ENCODE peak calls at places on chromosomes 13 and 19, in five cellular contexts. One of them, this sample, is unnamed.

GRCh38 chr13:32224916-32225315 is 90.2 kb downstream of the ZAR1L start:
- DNase-seq in ascending aorta: no peak
- DNase-seq in AG08395: no peak
- DNase-seq in NCI-H187 treated with DMSO at 0.1 percent for 48 hours: no peak
- DNase-seq in A549: no peak
- DNase-seq in this sample: no peak

GRCh38 chr13:87080100-87080779 is 590.9 kb upstream of the SLITRK5 start:
- DNase-seq in ascending aorta: no peak
- DNase-seq in A549: no peak
- DNase-seq in AG08395: no peak
- DNase-seq in NCI-H187 treated with DMSO at 0.1 percent for 48 hours: no peak
- DNase-seq in this sample: no peak

GRCh38 chr13:107023335-107023734 is 455.4 kb upstream of the ARGLU1 start:
- DNase-seq in NCI-H187 treated with DMSO at 0.1 percent for 48 hours: no peak
- DNase-seq in ascending aorta: no peak
- DNase-seq in AG08395: no peak
- DNase-seq in A549: no peak
- DNase-seq in this sample: no peak

GRCh38 chr19:28633223-28634030 is 579.5 kb downstream of the UQCRFS1 start:
- DNase-seq in A549: no peak
- DNase-seq in ascending aorta: no peak
- DNase-seq in NCI-H187 treated with DMSO at 0.1 percent for 48 hours: no peak
- DNase-seq in AG08395: peak
- DNase-seq in this sample: no peak

GRCh38 chr13:81916471-81916870 is 1575.5 kb upstream of the SPRY2 start:
- DNase-seq in NCI-H187 treated with DMSO at 0.1 percent for 48 hours: no peak
- DNase-seq in ascending aorta: no peak
- DNase-seq in AG08395: no peak
- DNase-seq in A549: no peak
- DNase-seq in this sample: no peak

GRCh38 chr13:28529836-28530235 is 34.9 kb upstream of the FLT1 start:
- DNase-seq in ascending aorta: no peak
- DNase-seq in AG08395: no peak
- DNase-seq in NCI-H187 treated with DMSO at 0.1 percent for 48 hours: no peak
- DNase-seq in A549: no peak
- DNase-seq in this sample: no peak

GRCh38 chr13:53105881-53106280 is 77.3 kb downstream of the OLFM4 start:
- DNase-seq in NCI-H187 treated with DMSO at 0.1 percent for 48 hours: no peak
- DNase-seq in AG08395: no peak
- DNase-seq in ascending aorta: no peak
- DNase-seq in A549: no peak
- DNase-seq in this sample: no peak

GRCh38 chr13:79874396-79875360 is 393.7 kb downstream of the NDFIP2 start:
- DNase-seq in A549: no peak
- DNase-seq in ascending aorta: no peak
- DNase-seq in AG08395: no peak
- DNase-seq in NCI-H187 treated with DMSO at 0.1 percent for 48 hours: no peak
- DNase-seq in this sample: no peak

GRCh38 chr19:13588953-13589833 is 82.9 kb upstream of the CACNA1A start:
- DNase-seq in NCI-H187 treated with DMSO at 0.1 percent for 48 hours: no peak
- DNase-seq in ascending aorta: no peak
- DNase-seq in A549: peak
- DNase-seq in AG08395: peak
- DNase-seq in this sample: no peak

GRCh38 chr19:47414469-47414868 is 4.9 kb downstream of the MEIS3 start:
- DNase-seq in ascending aorta: no peak
- DNase-seq in NCI-H187 treated with DMSO at 0.1 percent for 48 hours: no peak
- DNase-seq in A549: no peak
- DNase-seq in AG08395: no peak
- DNase-seq in this sample: no peak

GRCh38 chr19:50300051-50300450 is 29.1 kb downstream of the KCNC3 start:
- DNase-seq in A549: no peak
- DNase-seq in ascending aorta: no peak
- DNase-seq in NCI-H187 treated with DMSO at 0.1 percent for 48 hours: no peak
- DNase-seq in AG08395: no peak
- DNase-seq in this sample: no peak

GRCh38 chr19:48618278-48618915 is 581 bp downstream of the RPL18 start:
- DNase-seq in ascending aorta: no peak
- DNase-seq in A549: no peak
- DNase-seq in AG08395: no peak
- DNase-seq in NCI-H187 treated with DMSO at 0.1 percent for 48 hours: no peak
- DNase-seq in this sample: no peak